ENCODE peak calls at places on chromosomes 5 and 9, in nine cellular contexts. One of them, this sample, is unnamed.

GRCh38 chr5:103993028-103993427 is 430.4 kb upstream of the NUDT12 start:
- DNase-seq in thyroid gland: no peak
- DNase-seq in HCT116: no peak
- DNase-seq in H54: no peak
- DNase-seq in NB4: no peak
- DNase-seq in body of pancreas: no peak
- DNase-seq in IMR-90: no peak
- DNase-seq in lower leg skin: no peak
- DNase-seq in transverse colon: no peak
- DNase-seq in this sample: no peak

GRCh38 chr9:132244582-132245455 is 83.0 kb downstream of the NTNG2 start:
- DNase-seq in body of pancreas: peak
- DNase-seq in thyroid gland: no peak
- DNase-seq in H54: no peak
- DNase-seq in IMR-90: no peak
- DNase-seq in lower leg skin: no peak
- DNase-seq in HCT116: no peak
- DNase-seq in transverse colon: no peak
- DNase-seq in NB4: no peak
- DNase-seq in this sample: no peak

GRCh38 chr5:9505215-9505614 is 40.7 kb downstream of the SEMA5A start:
- DNase-seq in NB4: no peak
- DNase-seq in IMR-90: peak
- DNase-seq in thyroid gland: no peak
- DNase-seq in body of pancreas: no peak
- DNase-seq in transverse colon: no peak
- DNase-seq in HCT116: no peak
- DNase-seq in lower leg skin: no peak
- DNase-seq in H54: no peak
- DNase-seq in this sample: no peak

GRCh38 chr9:134626576-134627416 is 14.8 kb upstream of the COL5A1 start:
- DNase-seq in lower leg skin: peak
- DNase-seq in body of pancreas: no peak
- DNase-seq in transverse colon: no peak
- DNase-seq in HCT116: no peak
- DNase-seq in thyroid gland: no peak
- DNase-seq in IMR-90: peak
- DNase-seq in H54: peak
- DNase-seq in NB4: no peak
- DNase-seq in this sample: no peak

GRCh38 chr5:141650851-141651727 is at the start of gene FCHSD1:
- DNase-seq in body of pancreas: peak
- DNase-seq in IMR-90: peak
- DNase-seq in HCT116: peak
- DNase-seq in NB4: peak
- DNase-seq in thyroid gland: peak
- DNase-seq in lower leg skin: peak
- DNase-seq in transverse colon: peak
- DNase-seq in H54: peak
- DNase-seq in this sample: peak

GRCh38 chr9:133754187-133754586 is 16.0 kb upstream of the SARDH start:
- DNase-seq in thyroid gland: no peak
- DNase-seq in H54: no peak
- DNase-seq in IMR-90: no peak
- DNase-seq in NB4: no peak
- DNase-seq in transverse colon: no peak
- DNase-seq in HCT116: no peak
- DNase-seq in lower leg skin: peak
- DNase-seq in body of pancreas: no peak
- DNase-seq in this sample: no peak

GRCh38 chr5:91177085-91177484 is 206.0 kb downstream of the ARRDC3 start:
- DNase-seq in lower leg skin: no peak
- DNase-seq in H54: no peak
- DNase-seq in HCT116: no peak
- DNase-seq in transverse colon: no peak
- DNase-seq in body of pancreas: no peak
- DNase-seq in thyroid gland: no peak
- DNase-seq in IMR-90: no peak
- DNase-seq in NB4: no peak
- DNase-seq in this sample: no peak

GRCh38 chr5:139637438-139638089 is 10.6 kb upstream of the CXXC5 start:
- DNase-seq in thyroid gland: peak
- DNase-seq in H54: peak
- DNase-seq in NB4: peak
- DNase-seq in lower leg skin: peak
- DNase-seq in IMR-90: peak
- DNase-seq in body of pancreas: peak
- DNase-seq in transverse colon: peak
- DNase-seq in HCT116: no peak
- DNase-seq in this sample: peak

GRCh38 chr5:39476466-39477215 is 51.9 kb upstream of the DAB2 start:
- DNase-seq in IMR-90: peak
- DNase-seq in NB4: no peak
- DNase-seq in body of pancreas: no peak
- DNase-seq in HCT116: no peak
- DNase-seq in H54: no peak
- DNase-seq in lower leg skin: no peak
- DNase-seq in transverse colon: no peak
- DNase-seq in thyroid gland: no peak
- DNase-seq in this sample: no peak

GRCh38 chr5:61673007-61673735 is 341.1 kb downstream of the ZSWIM6 start:
- DNase-seq in NB4: no peak
- DNase-seq in IMR-90: peak
- DNase-seq in body of pancreas: peak
- DNase-seq in transverse colon: peak
- DNase-seq in HCT116: peak
- DNase-seq in H54: peak
- DNase-seq in lower leg skin: no peak
- DNase-seq in thyroid gland: no peak
- DNase-seq in this sample: no peak

DNA sequence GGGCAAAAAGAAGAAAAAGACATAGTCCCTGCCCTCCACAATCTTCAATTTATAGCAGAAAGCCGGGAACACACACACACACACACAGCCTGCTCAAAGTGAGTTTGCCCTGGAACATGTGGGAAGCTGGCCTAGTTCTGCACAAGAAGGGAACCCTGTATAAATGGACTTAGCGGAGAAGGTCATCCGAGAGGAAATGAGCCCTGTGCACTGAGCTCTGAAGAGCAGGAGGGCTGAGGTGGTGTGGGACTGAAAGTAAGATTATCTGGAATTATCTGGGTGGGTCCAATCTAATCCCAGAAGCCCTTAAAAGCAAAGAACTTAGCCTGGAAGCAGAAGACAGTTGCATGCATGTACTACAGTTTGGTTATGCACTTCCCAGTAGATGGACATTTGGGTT is 90.0 kb upstream of the CTSV start:
- DNase-seq in thyroid gland: no peak
- DNase-seq in HCT116: no peak
- DNase-seq in lower leg skin: no peak
- DNase-seq in body of pancreas: no peak
- DNase-seq in NB4: no peak
- DNase-seq in H54: no peak
- DNase-seq in transverse colon: no peak
- DNase-seq in IMR-90: no peak
- DNase-seq in this sample: no peak
- TF ChIP-seq POLR2A in thyroid gland: no peak
- TF ChIP-seq POLR2A in HCT116: no peak
- TF ChIP-seq POLR2A in lower leg skin: no peak
- TF ChIP-seq POLR2A in body of pancreas: no peak
- TF ChIP-seq POLR2A in NB4: no peak
- TF ChIP-seq POLR2A in H54: no peak
- TF ChIP-seq POLR2A in transverse colon: no peak
- TF ChIP-seq POLR2A in IMR-90: no peak
- TF ChIP-seq POLR2A in this sample: no peak

GRCh38 chr5:126591549-126591948 is 3.5 kb downstream of the ALDH7A1 start:
- DNase-seq in H54: no peak
- DNase-seq in lower leg skin: no peak
- DNase-seq in thyroid gland: no peak
- DNase-seq in IMR-90: no peak
- DNase-seq in body of pancreas: no peak
- DNase-seq in transverse colon: no peak
- DNase-seq in HCT116: no peak
- DNase-seq in NB4: no peak
- DNase-seq in this sample: no peak

GRCh38 chr5:126594077-126594476 is 942 bp downstream of the ALDH7A1 start:
- DNase-seq in H54: no peak
- DNase-seq in transverse colon: no peak
- DNase-seq in lower leg skin: no peak
- DNase-seq in IMR-90: peak
- DNase-seq in NB4: no peak
- DNase-seq in HCT116: no peak
- DNase-seq in body of pancreas: no peak
- DNase-seq in thyroid gland: peak
- DNase-seq in this sample: no peak

GRCh38 chr5:126595486-126596083 is 566 bp upstream of the ALDH7A1 start:
- DNase-seq in NB4: no peak
- DNase-seq in H54: no peak
- DNase-seq in IMR-90: peak
- DNase-seq in transverse colon: no peak
- DNase-seq in body of pancreas: no peak
- DNase-seq in thyroid gland: no peak
- DNase-seq in HCT116: no peak
- DNase-seq in lower leg skin: no peak
- DNase-seq in this sample: no peak

GRCh38 chr5:126597156-126597555 is 2.1 kb upstream of the ALDH7A1 start:
- DNase-seq in NB4: peak
- DNase-seq in thyroid gland: no peak
- DNase-seq in transverse colon: no peak
- DNase-seq in lower leg skin: no peak
- DNase-seq in H54: no peak
- DNase-seq in HCT116: no peak
- DNase-seq in body of pancreas: no peak
- DNase-seq in IMR-90: peak
- DNase-seq in this sample: no peak

GRCh38 chr5:126594676-126595485 is at the start of gene ALDH7A1:
- DNase-seq in thyroid gland: peak
- DNase-seq in NB4: peak
- DNase-seq in H54: no peak
- DNase-seq in lower leg skin: peak
- DNase-seq in HCT116: peak
- DNase-seq in transverse colon: peak
- DNase-seq in body of pancreas: peak
- DNase-seq in IMR-90: no peak
- DNase-seq in this sample: peak
- TF ChIP-seq POLR2A in thyroid gland: peak
- TF ChIP-seq POLR2A in NB4: no peak
- TF ChIP-seq POLR2A in H54: peak
- TF ChIP-seq POLR2A in lower leg skin: no peak
- TF ChIP-seq POLR2A in HCT116: peak
- TF ChIP-seq POLR2A in transverse colon: peak
- TF ChIP-seq POLR2A in body of pancreas: peak
- TF ChIP-seq POLR2A in IMR-90: peak
- TF ChIP-seq POLR2A in this sample: no peak

GRCh38 chr9:137724818-137725240 is 106.0 kb downstream of the EHMT1 start:
- DNase-seq in transverse colon: no peak
- DNase-seq in H54: no peak
- DNase-seq in NB4: no peak
- DNase-seq in thyroid gland: no peak
- DNase-seq in body of pancreas: no peak
- DNase-seq in IMR-90: no peak
- DNase-seq in lower leg skin: peak
- DNase-seq in HCT116: no peak
- DNase-seq in this sample: peak
- TF ChIP-seq POLR2A in transverse colon: no peak
- TF ChIP-seq POLR2A in H54: no peak
- TF ChIP-seq POLR2A in NB4: no peak
- TF ChIP-seq POLR2A in thyroid gland: no peak
- TF ChIP-seq POLR2A in body of pancreas: no peak
- TF ChIP-seq POLR2A in IMR-90: no peak
- TF ChIP-seq POLR2A in lower leg skin: no peak
- TF ChIP-seq POLR2A in HCT116: no peak
- TF ChIP-seq POLR2A in this sample: no peak

GRCh38 chr5:83345423-83345822 is 126.1 kb upstream of the VCAN start:
- DNase-seq in thyroid gland: no peak
- DNase-seq in body of pancreas: no peak
- DNase-seq in H54: no peak
- DNase-seq in NB4: no peak
- DNase-seq in lower leg skin: no peak
- DNase-seq in transverse colon: no peak
- DNase-seq in IMR-90: no peak
- DNase-seq in HCT116: no peak
- DNase-seq in this sample: no peak

GRCh38 chr5:83343345-83343744 is 128.2 kb upstream of the VCAN start:
- DNase-seq in thyroid gland: no peak
- DNase-seq in IMR-90: no peak
- DNase-seq in body of pancreas: no peak
- DNase-seq in H54: no peak
- DNase-seq in HCT116: no peak
- DNase-seq in NB4: no peak
- DNase-seq in lower leg skin: no peak
- DNase-seq in transverse colon: no peak
- DNase-seq in this sample: no peak

GRCh38 chr5:83342475-83342874 is 129.1 kb upstream of the VCAN start:
- DNase-seq in NB4: no peak
- DNase-seq in transverse colon: no peak
- DNase-seq in body of pancreas: no peak
- DNase-seq in HCT116: no peak
- DNase-seq in IMR-90: no peak
- DNase-seq in thyroid gland: no peak
- DNase-seq in lower leg skin: no peak
- DNase-seq in H54: no peak
- DNase-seq in this sample: no peak

GRCh38 chr5:83340511-83340918 is 131.0 kb upstream of the VCAN start:
- DNase-seq in body of pancreas: no peak
- DNase-seq in IMR-90: no peak
- DNase-seq in H54: no peak
- DNase-seq in HCT116: no peak
- DNase-seq in NB4: peak
- DNase-seq in lower leg skin: no peak
- DNase-seq in thyroid gland: no peak
- DNase-seq in transverse colon: no peak
- DNase-seq in this sample: no peak

GRCh38 chr5:83341815-83342334 is 129.7 kb upstream of the VCAN start:
- DNase-seq in thyroid gland: no peak
- DNase-seq in lower leg skin: no peak
- DNase-seq in H54: no peak
- DNase-seq in IMR-90: no peak
- DNase-seq in HCT116: no peak
- DNase-seq in transverse colon: no peak
- DNase-seq in NB4: no peak
- DNase-seq in body of pancreas: no peak
- DNase-seq in this sample: no peak
- TF ChIP-seq POLR2A in thyroid gland: no peak
- TF ChIP-seq POLR2A in lower leg skin: no peak
- TF ChIP-seq POLR2A in H54: no peak
- TF ChIP-seq POLR2A in IMR-90: no peak
- TF ChIP-seq POLR2A in HCT116: no peak
- TF ChIP-seq POLR2A in transverse colon: no peak
- TF ChIP-seq POLR2A in NB4: no peak
- TF ChIP-seq POLR2A in body of pancreas: no peak
- TF ChIP-seq POLR2A in this sample: no peak

GRCh38 chr5:149380466-149381121 is 1.5 kb upstream of the IL17B start:
- DNase-seq in thyroid gland: no peak
- DNase-seq in H54: no peak
- DNase-seq in HCT116: no peak
- DNase-seq in IMR-90: no peak
- DNase-seq in body of pancreas: no peak
- DNase-seq in lower leg skin: no peak
- DNase-seq in transverse colon: peak
- DNase-seq in NB4: no peak
- DNase-seq in this sample: no peak
- TF ChIP-seq POLR2A in thyroid gland: no peak
- TF ChIP-seq POLR2A in H54: no peak
- TF ChIP-seq POLR2A in HCT116: no peak
- TF ChIP-seq POLR2A in IMR-90: no peak
- TF ChIP-seq POLR2A in body of pancreas: no peak
- TF ChIP-seq POLR2A in lower leg skin: no peak
- TF ChIP-seq POLR2A in transverse colon: peak
- TF ChIP-seq POLR2A in NB4: no peak
- TF ChIP-seq POLR2A in this sample: no peak

GRCh38 chr9:5499889-5500398 is 10.4 kb upstream of the PDCD1LG2 start:
- DNase-seq in HCT116: no peak
- DNase-seq in IMR-90: peak
- DNase-seq in thyroid gland: no peak
- DNase-seq in H54: no peak
- DNase-seq in body of pancreas: peak
- DNase-seq in transverse colon: no peak
- DNase-seq in lower leg skin: no peak
- DNase-seq in NB4: no peak
- DNase-seq in this sample: peak
- TF ChIP-seq POLR2A in HCT116: no peak
- TF ChIP-seq POLR2A in IMR-90: no peak
- TF ChIP-seq POLR2A in thyroid gland: no peak
- TF ChIP-seq POLR2A in H54: no peak
- TF ChIP-seq POLR2A in body of pancreas: no peak
- TF ChIP-seq POLR2A in transverse colon: no peak
- TF ChIP-seq POLR2A in lower leg skin: no peak
- TF ChIP-seq POLR2A in NB4: no peak
- TF ChIP-seq POLR2A in this sample: peak

This sample was measured in erythroblast.